ENCODE peak calls at places on chromosome 12, in six cellular contexts. E is lower leg skin, A is left lung, I is foreskin fibroblast, S is AG10803, F is tibial artery. Z is an unnamed sample.

GRCh38 chr12:48852734-48853168 is 788 bp upstream of the DDX23 start:
- DNase-seq in E (no peak), A (no peak), I (no peak), S (peak), F (no peak), Z (no peak)

GRCh38 chr12:70110085-70110484 is 133.1 kb upstream of the CNOT2 start:
- DNase-seq in E (no peak), A (no peak), I (no peak), S (no peak), F (no peak), Z (no peak)

GRCh38 chr12:112096667-112097066 is 11.9 kb downstream of the NAA25 start:
- DNase-seq in E (no peak), A (no peak), I (peak), S (peak), F (no peak), Z (peak)

GRCh38 chr12:121812320-121812871 is 8.6 kb downstream of the SETD1B start:
- DNase-seq in E (no peak), A (peak), I (peak), S (peak), F (peak), Z (peak)

GRCh38 chr12:8867009-8867408 is 44.6 kb downstream of the A2ML1 start:
- DNase-seq in E (no peak), A (no peak), I (no peak), S (no peak), F (no peak), Z (no peak)

GRCh38 chr12:117857632-117858274 is 111.0 kb downstream of the KSR2 start:
- DNase-seq in E (no peak), A (no peak), I (peak), S (peak), F (no peak), Z (peak)

GRCh38 chr12:130557876-130558770 is 158.0 kb downstream of the RIMBP2 start:
- DNase-seq in E (no peak), A (no peak), I (no peak), S (no peak), F (no peak), Z (no peak)

GRCh38 chr12:130394906-130395305 is 57.2 kb downstream of the PIWIL1 start:
- DNase-seq in E (no peak), A (no peak), I (no peak), S (no peak), F (no peak), Z (no peak)

GRCh38 chr12:69115955-69116354 is 123.4 kb upstream of the CPSF6 start:
- DNase-seq in E (no peak), A (no peak), I (no peak), S (no peak), F (no peak), Z (no peak)

GRCh38 chr12:118682656-118683055 is 298.7 kb upstream of the SRRM4 start:
- DNase-seq in E (no peak), A (no peak), I (no peak), S (no peak), F (no peak), Z (no peak)

GRCh38 chr12:131831635-131832041 is 3.4 kb downstream of the MMP17 start:
- DNase-seq in E (no peak), A (no peak), I (peak), S (peak), F (peak), Z (peak)

GRCh38 chr12:108693781-108694180 is 37.5 kb downstream of the CORO1C start:
- DNase-seq in E (no peak), A (no peak), I (no peak), S (no peak), F (no peak), Z (no peak)

GRCh38 chr12:43692064-43692463 is 66.5 kb downstream of the PUS7L start:
- DNase-seq in E (no peak), A (no peak), I (peak), S (no peak), F (no peak), Z (peak)

DNA sequence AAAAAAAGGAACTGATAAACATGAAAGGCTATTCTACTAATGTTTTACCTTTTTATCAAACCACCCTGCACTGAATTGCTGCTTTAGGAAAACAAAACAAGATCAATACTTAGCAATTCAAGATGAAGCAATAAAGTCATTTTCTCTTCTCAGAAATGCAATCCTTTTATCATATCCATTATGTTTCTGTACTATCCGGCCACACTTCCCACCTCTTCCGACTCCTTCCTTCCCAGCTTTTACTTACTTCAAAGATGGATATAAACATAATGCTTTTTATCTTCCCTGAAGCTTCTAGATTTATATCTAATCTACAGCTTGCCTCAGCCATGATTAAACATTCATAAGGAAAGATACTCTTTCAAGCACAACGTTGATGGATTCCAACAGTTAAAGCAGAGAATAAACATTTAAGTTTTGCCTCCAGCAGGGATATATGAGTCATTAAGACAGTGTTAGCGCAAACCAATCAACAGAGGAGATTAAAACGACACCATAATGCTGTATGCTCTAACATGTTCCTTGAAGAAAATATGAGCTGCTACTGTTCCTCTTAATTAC is 74.7 kb upstream of the BBS10 start:
- DNase-seq in E (no peak), A (no peak), I (peak), S (no peak), F (no peak), Z (peak)
- H3K4me3 ChIP-seq in E (no peak), A (no peak), I (peak), S (peak), F (no peak), Z (no peak)

GRCh38 chr12:16385779-16386646 is 38.6 kb downstream of the MGST1 start:
- DNase-seq in E (no peak), A (no peak), I (peak), S (peak), F (no peak), Z (peak)
- TF ChIP-seq CTCF in E (no peak), A (peak), I (peak), S (peak), F (no peak), Z (peak)

GRCh38 chr12:89856431-89856830 is 147.8 kb upstream of the ATP2B1 start:
- DNase-seq in E (no peak), A (no peak), I (peak), S (peak), F (no peak), Z (peak)
- H3K4me3 ChIP-seq in E (no peak), A (no peak), I (no peak), S (no peak), F (no peak), Z (no peak)

GRCh38 chr12:100877776-100878175 is 83.2 kb downstream of the ANO4 start:
- DNase-seq in E (no peak), A (no peak), I (no peak), S (no peak), F (no peak), Z (peak)
- TF ChIP-seq CTCF in E (no peak), A (no peak), I (no peak), S (peak), F (no peak), Z (peak)

GRCh38 chr12:120726961-120727360 is 1.3 kb downstream of the ACADS start:
- DNase-seq in E (no peak), A (no peak), I (no peak), S (no peak), F (no peak), Z (no peak)

GRCh38 chr12:120725151-120725658 is 421 bp upstream of the ACADS start:
- DNase-seq in E (no peak), A (no peak), I (no peak), S (no peak), F (no peak), Z (no peak)

GRCh38 chr12:120724720-120725119 is 906 bp upstream of the ACADS start:
- DNase-seq in E (no peak), A (no peak), I (no peak), S (no peak), F (no peak), Z (no peak)

GRCh38 chr12:120725659-120726509 is at the start of gene ACADS:
- DNase-seq in E (peak), A (peak), I (peak), S (peak), F (peak), Z (peak)

GRCh38 chr12:120726510-120726793 is 826 bp downstream of the ACADS start:
- DNase-seq in E (no peak), A (no peak), I (no peak), S (no peak), F (no peak), Z (no peak)
- H3K4me3 ChIP-seq in E (no peak), A (peak), I (peak), S (peak), F (peak), Z (no peak)

DNA sequence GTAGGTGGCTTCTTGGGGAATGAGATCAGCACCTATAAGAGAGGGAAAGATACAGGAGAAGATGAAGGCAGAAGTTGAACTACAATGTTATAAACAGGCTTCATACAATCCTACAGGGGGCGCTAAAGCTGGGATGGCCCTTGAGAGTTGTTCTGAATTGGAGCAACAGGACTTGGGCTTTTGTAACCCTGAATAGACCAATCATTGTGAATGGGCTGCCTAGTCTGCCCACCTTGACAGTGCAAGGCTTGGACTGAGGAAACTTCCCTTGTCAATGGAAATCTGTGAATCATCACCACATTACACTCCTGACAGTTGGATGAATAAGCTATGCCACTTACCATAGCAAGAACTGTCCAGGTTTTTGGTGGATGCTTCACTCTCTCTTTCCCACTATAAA is 306.1 kb downstream of the KCNC2 start:
- DNase-seq in E (no peak), A (no peak), I (no peak), S (no peak), F (no peak), Z (peak)
- TF ChIP-seq CTCF in E (no peak), A (no peak), I (peak), S (peak), F (no peak), Z (peak)

DNA sequence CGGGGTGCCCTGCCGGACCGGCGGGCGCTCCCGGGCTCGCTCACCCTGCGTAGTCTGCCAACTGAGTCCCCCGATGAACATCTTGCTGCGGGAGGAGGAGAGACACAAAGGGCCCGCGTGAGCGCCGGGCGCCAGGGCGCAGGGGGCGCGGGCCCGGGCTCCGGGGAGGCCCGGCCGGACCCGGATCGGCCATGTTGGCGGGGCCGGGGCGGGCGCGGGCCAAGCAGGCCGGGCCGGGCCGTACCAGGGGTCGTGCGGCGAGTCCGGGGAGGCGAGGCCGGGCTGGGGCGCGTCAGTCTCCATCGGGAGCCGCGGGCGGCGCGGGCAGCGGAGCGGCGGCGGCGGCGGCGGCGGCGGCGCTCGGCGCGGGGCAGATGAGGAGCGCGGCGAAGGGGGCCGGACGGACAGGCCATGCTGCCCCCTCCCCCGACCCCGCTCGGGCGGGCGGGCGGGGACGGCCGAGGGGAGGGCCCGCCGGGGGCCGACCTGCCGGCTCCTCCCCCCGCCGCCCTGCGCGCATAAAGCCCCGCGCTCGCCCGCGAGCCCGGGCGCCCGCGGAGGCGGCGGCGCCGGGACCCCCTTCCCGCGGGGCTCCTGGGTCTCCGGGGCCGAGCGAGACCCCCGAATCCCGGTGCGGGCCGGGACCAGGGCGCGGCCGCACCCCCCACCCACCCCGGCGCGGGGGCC is at the start of gene MSI1:
- DNase-seq in E (no peak), A (no peak), I (no peak), S (no peak), F (no peak), Z (no peak)
- H3K4me3 ChIP-seq in E (peak), A (peak), I (no peak), S (no peak), F (peak), Z (no peak)

GRCh38 chr12:26610774-26611173 is 222.2 kb downstream of the ITPR2 start:
- DNase-seq in E (no peak), A (no peak), I (no peak), S (no peak), F (no peak), Z (no peak)
- TF ChIP-seq CTCF in E (no peak), A (no peak), I (no peak), S (no peak), F (no peak), Z (no peak)

GRCh38 chr12:13100610-13100881 is 2.9 kb downstream of the GSG1 start:
- DNase-seq in E (no peak), A (no peak), I (no peak), S (no peak), F (no peak), Z (no peak)
- H3K4me3 ChIP-seq in E (no peak), A (peak), I (peak), S (peak), F (peak), Z (no peak)

GRCh38 chr12:64237382-64237781 is 15.3 kb upstream of the KICS2 start:
- DNase-seq in E (no peak), A (no peak), I (no peak), S (no peak), F (no peak), Z (no peak)

GRCh38 chr12:64232201-64232600 is 10.1 kb upstream of the KICS2 start:
- DNase-seq in E (no peak), A (no peak), I (no peak), S (peak), F (no peak), Z (no peak)

GRCh38 chr12:64240781-64241180 is 18.7 kb upstream of the KICS2 start:
- DNase-seq in E (no peak), A (no peak), I (no peak), S (peak), F (no peak), Z (no peak)

DNA sequence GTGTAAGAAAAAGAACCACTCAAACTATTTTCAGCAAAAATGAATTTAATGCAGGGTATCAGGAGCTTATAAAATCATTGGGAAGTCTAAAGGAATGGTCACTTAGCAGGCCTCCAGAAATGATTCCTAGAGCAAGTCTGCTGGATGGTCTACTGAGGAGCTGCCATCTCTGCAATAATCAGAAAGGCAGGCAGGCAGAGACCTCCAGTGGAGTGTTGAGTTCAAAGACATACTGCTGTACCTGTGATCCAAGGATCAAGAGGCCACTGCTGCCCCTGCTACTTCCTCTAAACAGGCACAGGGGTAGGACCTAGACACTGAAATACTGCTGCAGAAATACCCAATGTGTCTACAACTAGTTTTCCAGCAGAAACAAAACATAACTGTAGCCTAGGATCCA is 14.5 kb upstream of the KICS2 start:
- DNase-seq in E (no peak), A (no peak), I (no peak), S (peak), F (no peak), Z (peak)
- TF ChIP-seq CTCF in E (no peak), A (no peak), I (peak), S (peak), F (no peak), Z (peak)